ENCODE peak calls at places on chromosome 14, in five cellular contexts. A is choroid plexus epithelial cell, P is right cardiac atrium, R is stomach, K is upper lobe of right lung. D is an unnamed sample.

GRCh38 chr14:22556021-22556989 is 32.7 kb downstream of the DAD1 start:
- DNase-seq in A (peak), P (peak), K (peak), R (peak), D (peak)

GRCh38 chr14:92513204-92513965 is at the start of gene RIN3:
- DNase-seq in A (peak), P (peak), K (peak), R (no peak), D (peak)

GRCh38 chr14:74326369-74327152 is 21.7 kb upstream of the VRTN start:
- DNase-seq in P (no peak), A (peak), R (no peak), K (peak), D (no peak)

GRCh38 chr14:106269451-106270204 is 743.2 kb downstream of the TMEM121 start:
- DNase-seq in R (no peak), A (no peak), P (no peak), K (no peak), D (no peak)

GRCh38 chr14:100762089-100762515 is 35.4 kb downstream of the DLK1 start:
- DNase-seq in P (no peak), R (no peak), A (peak), K (no peak), D (no peak)

GRCh38 chr14:100677152-100677924 is 49.4 kb upstream of the DLK1 start:
- DNase-seq in A (peak), P (peak), K (no peak), R (no peak), D (peak)

GRCh38 chr14:85538636-85539035 is 8.7 kb downstream of the FLRT2 start:
- DNase-seq in P (no peak), A (no peak), R (no peak), K (no peak), D (no peak)

GRCh38 chr14:24369463-24369862 is 1.5 kb downstream of the NFATC4 start:
- DNase-seq in A (no peak), K (no peak), P (no peak), R (no peak), D (no peak)

GRCh38 chr14:105853089-105853906 is 326.9 kb downstream of the TMEM121 start:
- DNase-seq in A (no peak), R (no peak), P (peak), K (no peak), D (peak)

GRCh38 chr14:56374421-56374820 is 205.2 kb upstream of the TMEM260 start:
- DNase-seq in P (no peak), K (no peak), A (peak), R (no peak), D (no peak)

GRCh38 chr14:105487449-105487985 is 831 bp downstream of the CRIP1 start:
- DNase-seq in P (peak), K (peak), A (no peak), R (peak), D (no peak)

GRCh38 chr14:88825078-88825458 is 617 bp downstream of the TTC8 start:
- DNase-seq in A (peak), R (no peak), P (no peak), K (no peak), D (no peak)

GRCh38 chr14:99067927-99068326 is 204.1 kb downstream of the BCL11B start:
- DNase-seq in K (no peak), A (no peak), R (no peak), P (no peak), D (no peak)

GRCh38 chr14:60641722-60642269 is 7.5 kb downstream of the SIX1 start:
- DNase-seq in P (no peak), A (no peak), R (no peak), K (no peak), D (no peak)

GRCh38 chr14:73747386-73748211 is 33.4 kb upstream of the PNMA1 start:
- DNase-seq in P (no peak), K (no peak), A (no peak), R (no peak), D (no peak)

GRCh38 chr14:75315143-75315542 is 36.5 kb downstream of the FOS start:
- DNase-seq in P (no peak), A (peak), R (peak), K (no peak), D (peak)

DNA sequence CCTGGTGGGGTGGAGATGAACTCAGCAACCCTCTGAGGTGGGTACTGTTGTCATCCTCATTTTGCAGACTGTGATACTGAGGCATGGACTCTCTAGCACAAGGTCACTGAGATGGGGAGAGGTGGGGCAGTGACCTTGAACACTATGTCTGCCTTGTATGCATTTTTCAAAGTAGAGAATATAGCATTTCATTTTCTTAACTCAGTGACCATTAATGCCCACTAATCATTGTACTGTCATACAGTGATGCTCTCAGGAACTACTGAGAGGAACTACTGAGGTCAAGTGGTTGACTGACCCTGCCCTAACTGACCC is 2.1 kb downstream of the L3HYPDH start:
- DNase-seq in P (no peak), A (no peak), K (no peak), R (no peak), D (no peak)
- H3K4me3 ChIP-seq in P (peak), A (peak), K (peak), R (peak), D (no peak)

GRCh38 chr14:19949218-19949617 is 18.5 kb downstream of the OR4K1 start:
- DNase-seq in P (no peak), A (no peak), R (no peak), K (no peak), D (no peak)
- H3K4me3 ChIP-seq in P (no peak), A (no peak), R (no peak), K (no peak), D (no peak)

GRCh38 chr14:21525995-21526671 is at the start of gene SALL2:
- DNase-seq in K (peak), P (peak), R (peak), A (peak), D (peak)

GRCh38 chr14:21526672-21527319 is 650 bp upstream of the SALL2 start:
- DNase-seq in P (no peak), K (no peak), A (no peak), R (no peak), D (no peak)

GRCh38 chr14:21525571-21525970 is 575 bp downstream of the SALL2 start:
- DNase-seq in A (peak), K (no peak), R (no peak), P (no peak), D (no peak)

GRCh38 chr14:21523203-21523602 is 2.9 kb downstream of the SALL2 start:
- DNase-seq in R (no peak), P (no peak), K (no peak), A (no peak), D (no peak)

DNA sequence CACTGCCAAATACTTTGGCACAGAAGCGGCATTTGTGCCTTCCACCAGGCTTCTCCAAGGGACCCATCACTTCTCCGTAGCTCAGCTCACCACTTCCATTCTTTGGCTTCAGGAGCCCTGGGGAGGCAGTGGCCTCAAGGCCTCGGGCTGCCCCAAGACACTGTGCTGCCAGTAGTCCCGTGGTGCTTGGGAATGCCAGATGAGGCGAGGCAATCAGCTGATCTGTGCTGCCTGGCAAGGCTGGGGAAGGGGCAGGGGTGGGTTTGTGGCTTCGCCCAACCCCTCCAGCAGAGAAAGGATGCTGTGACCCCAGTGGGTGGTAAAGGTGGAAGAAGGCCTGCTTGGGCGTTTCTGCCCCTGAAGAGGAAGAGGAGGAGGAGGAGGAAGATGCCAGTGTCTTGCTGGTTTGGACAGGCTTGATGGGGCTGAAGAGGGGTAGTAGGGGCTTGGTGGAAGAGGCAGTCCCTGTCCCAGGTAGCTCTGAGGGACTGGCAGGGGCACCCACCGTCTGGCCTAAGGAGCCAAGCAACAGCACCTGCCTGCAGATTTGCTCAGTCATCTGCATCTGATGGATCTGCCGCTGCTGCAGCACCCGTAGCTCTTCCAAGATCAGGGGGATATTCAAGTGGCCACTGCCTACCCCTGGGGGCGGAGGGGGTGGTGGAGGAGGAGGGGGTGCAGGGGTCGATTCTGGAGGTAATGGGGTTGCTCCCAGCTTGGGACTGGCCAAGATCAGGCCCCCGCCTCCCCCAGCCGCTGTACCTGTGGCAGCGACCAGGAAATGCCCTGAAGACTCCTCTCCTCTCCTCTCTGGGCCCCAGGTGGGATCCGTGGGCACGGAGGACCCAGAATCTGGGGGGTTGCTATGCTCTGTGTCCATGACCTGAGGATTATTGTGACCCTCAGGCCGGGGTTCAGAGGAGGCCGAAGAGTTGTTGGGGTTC is 1.3 kb downstream of the SALL2 start:
- DNase-seq in R (no peak), K (no peak), P (no peak), A (no peak), D (no peak)
- H3K4me3 ChIP-seq in R (peak), K (peak), P (peak), A (peak), D (no peak)

DNA sequence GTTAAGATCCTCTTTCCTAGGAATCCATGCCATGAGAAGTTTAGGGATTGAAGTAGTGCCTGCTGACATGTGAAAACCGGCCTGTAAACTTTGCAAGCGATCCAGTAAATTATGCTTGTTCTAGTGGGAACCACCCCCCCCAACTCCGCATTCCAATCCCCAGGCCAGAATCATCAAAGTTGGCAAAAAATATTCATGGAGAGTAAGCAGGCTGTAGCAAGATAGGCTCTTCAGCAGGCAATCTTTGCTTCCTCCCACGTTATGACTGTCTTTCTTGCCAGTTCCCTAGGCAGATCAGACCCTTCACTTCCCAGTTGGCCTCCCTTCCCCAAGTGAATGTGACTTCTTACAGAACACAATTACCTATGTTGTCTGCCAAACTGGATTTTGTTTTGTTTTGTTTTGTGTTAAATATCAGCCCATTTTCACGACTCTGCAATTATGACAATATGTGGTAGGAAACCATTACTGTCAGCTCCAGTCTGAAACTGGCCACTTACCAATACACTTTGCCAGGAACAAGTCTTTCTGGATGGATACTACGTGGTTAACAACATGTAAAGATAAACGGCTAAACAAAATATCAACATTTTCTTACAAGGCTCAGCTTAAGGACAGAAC is 1.1 kb upstream of the PTGER2 start:
- DNase-seq in K (no peak), A (no peak), R (no peak), P (no peak), D (peak)
- H3K4me3 ChIP-seq in K (peak), A (peak), R (peak), P (no peak), D (peak)

GRCh38 chr14:38210587-38211257 is 3.0 kb downstream of the SSTR1 start:
- DNase-seq in P (peak), R (peak), K (peak), A (peak), D (peak)
- H3K4me3 ChIP-seq in P (peak), R (peak), K (peak), A (no peak), D (peak)

GRCh38 chr14:71932229-71932951 is at the start of gene RGS6:
- DNase-seq in A (peak), K (peak), R (peak), P (peak), D (peak)
- H3K4me3 ChIP-seq in A (no peak), K (peak), R (peak), P (peak), D (peak)

DNA sequence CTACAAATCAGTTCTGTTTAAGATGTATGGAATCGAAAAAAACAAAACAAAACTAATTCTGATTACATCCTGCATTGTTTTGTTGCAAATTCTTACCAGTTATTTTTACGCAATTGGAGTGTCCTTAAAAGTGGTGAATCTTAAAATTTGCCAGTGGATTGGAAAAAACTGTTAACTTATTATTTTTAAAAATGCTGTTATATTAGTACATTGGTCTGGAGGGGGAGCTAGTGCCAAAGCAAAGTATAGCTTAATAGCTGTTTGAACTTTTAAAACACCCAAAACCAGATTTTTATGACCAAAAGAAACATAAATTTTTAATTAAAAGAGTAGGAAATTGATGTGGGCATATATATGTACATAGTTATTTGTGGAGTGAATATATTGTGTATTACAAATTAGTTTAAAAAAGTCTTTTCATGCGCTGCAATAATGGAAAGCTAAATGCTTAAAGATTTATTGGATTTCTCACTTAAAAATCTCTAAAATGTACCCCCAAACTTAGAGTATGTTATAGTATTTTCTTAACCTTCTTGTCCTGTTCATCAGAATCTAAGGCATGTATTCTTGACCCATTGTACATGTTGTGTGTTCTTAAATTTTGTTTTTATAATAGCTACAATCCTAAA is 2.5 kb downstream of the FUT8 start:
- DNase-seq in A (peak), R (no peak), K (no peak), P (no peak), D (peak)
- H3K4me3 ChIP-seq in A (no peak), R (no peak), K (no peak), P (no peak), D (no peak)

GRCh38 chr14:81890020-81890419 is 356.4 kb upstream of the SEL1L start:
- DNase-seq in P (no peak), A (no peak), K (no peak), R (no peak), D (no peak)
- H3K4me3 ChIP-seq in P (no peak), A (no peak), K (no peak), R (no peak), D (no peak)

DNA sequence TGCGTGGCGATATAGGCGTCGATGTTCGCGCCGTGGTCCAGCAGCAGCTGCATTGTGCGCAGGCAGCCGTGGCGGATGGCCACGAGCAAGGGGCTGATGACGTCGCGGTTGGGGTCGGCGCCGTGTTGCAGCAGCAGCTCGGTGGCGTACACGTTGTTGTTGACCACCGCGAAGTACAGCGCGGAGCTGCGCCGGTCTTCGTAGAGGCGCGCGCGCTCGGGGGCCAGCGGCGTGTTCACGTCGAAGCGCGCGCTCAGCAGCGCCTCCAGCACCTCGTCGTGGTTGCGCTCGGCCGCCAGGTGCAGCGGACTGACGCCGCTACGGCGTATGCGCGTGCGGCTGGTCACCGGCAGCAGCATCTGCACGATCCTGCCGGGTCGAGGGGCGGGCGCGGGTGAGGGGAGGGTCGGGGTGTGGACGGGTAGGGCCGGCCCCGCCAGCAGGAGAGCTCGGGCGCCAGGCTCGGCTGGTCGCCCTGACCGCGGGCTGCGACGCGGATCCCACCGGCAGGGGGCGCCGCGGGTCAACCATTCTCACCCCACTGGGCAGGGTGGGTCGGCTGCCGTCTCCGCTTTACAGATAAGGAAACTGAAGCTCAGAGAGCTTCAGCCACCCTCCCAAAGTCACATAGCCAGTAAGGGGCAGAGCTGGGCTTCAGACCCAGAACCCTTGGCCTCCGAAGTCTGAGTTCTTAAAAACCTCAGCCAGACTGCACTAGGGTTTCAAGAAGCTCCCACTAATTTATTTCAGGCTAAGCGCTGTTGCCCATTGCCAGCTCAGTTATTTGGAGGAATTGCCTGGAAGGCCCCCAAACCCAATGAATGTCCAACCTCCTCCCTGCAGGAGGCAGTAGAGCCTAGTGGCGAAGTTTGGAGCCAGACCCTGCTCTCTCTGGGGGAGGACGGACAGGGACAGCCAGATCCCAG is 12.4 kb downstream of the FAM181A start:
- DNase-seq in A (peak), K (peak), P (peak), R (peak), D (peak)
- H3K4me3 ChIP-seq in A (peak), K (peak), P (no peak), R (peak), D (peak)

GRCh38 chr14:90502760-90503159 is 105.9 kb downstream of the CALM1 start:
- DNase-seq in K (no peak), R (no peak), P (no peak), A (no peak), D (no peak)

GRCh38 chr14:90504643-90505042 is 107.8 kb downstream of the CALM1 start:
- DNase-seq in P (no peak), K (no peak), R (no peak), A (no peak), D (no peak)

GRCh38 chr14:90500665-90501370 is 104.0 kb downstream of the CALM1 start:
- DNase-seq in K (peak), R (no peak), A (no peak), P (no peak), D (no peak)

GRCh38 chr14:90505531-90505930 is 108.7 kb downstream of the CALM1 start:
- DNase-seq in K (no peak), A (no peak), R (no peak), P (no peak), D (no peak)

GRCh38 chr14:90503582-90503981 is 106.8 kb downstream of the CALM1 start:
- DNase-seq in R (peak), K (peak), P (no peak), A (no peak), D (peak)
- H3K4me3 ChIP-seq in R (no peak), K (no peak), P (no peak), A (no peak), D (no peak)